ENCODE peak calls at places on chromosomes 5 and 9, in eight cellular contexts. F is cardiac fibroblast, Z is BJ, J is epithelial cell of esophagus, C is neural progenitor cell, L is colonic mucosa, H is lung, Q is foreskin fibroblast. V is an unnamed sample.

GRCh38 chr9:129059796-129060785 is 20.8 kb upstream of the DOLPP1 start:
- DNase-seq in F (no peak), Z (no peak), J (no peak), C (no peak), L (no peak), H (no peak), Q (no peak), V (no peak)

GRCh38 chr5:134149571-134150303 is 27.0 kb downstream of the SKP1 start:
- DNase-seq in F (peak), Z (no peak), J (no peak), C (no peak), L (no peak), H (peak), Q (no peak), V (no peak)

GRCh38 chr9:116157436-116158138 is 4.0 kb downstream of the PAPPA start:
- DNase-seq in F (peak), Z (no peak), J (no peak), C (peak), L (no peak), H (no peak), Q (no peak), V (no peak)

GRCh38 chr5:159010611-159011497 is 88.9 kb downstream of the EBF1 start:
- DNase-seq in F (peak), Z (no peak), J (no peak), C (no peak), L (no peak), H (no peak), Q (no peak), V (no peak)

GRCh38 chr9:133119461-133120342 is 1.3 kb downstream of the RALGDS start:
- DNase-seq in F (no peak), Z (no peak), J (peak), C (peak), L (peak), H (no peak), Q (no peak), V (no peak)

GRCh38 chr9:96376926-96377874 is 6.3 kb downstream of the SLC35D2 start:
- DNase-seq in F (peak), Z (peak), J (no peak), C (no peak), L (no peak), H (peak), Q (no peak), V (no peak)

GRCh38 chr5:172380992-172381643 is 73.2 kb downstream of the SH3PXD2B start:
- DNase-seq in F (no peak), Z (peak), J (peak), C (no peak), L (no peak), H (no peak), Q (peak), V (no peak)

GRCh38 chr5:88144219-88145040 is 124.2 kb downstream of the TMEM161B start:
- DNase-seq in F (no peak), Z (no peak), J (no peak), C (peak), L (no peak), H (no peak), Q (no peak), V (no peak)

GRCh38 chr5:96388186-96388585 is 44.9 kb downstream of the PCSK1 start:
- DNase-seq in F (peak), Z (no peak), J (no peak), C (no peak), L (no peak), H (no peak), Q (peak), V (peak)

GRCh38 chr9:127444921-127445850 is 6.0 kb downstream of the RPL12 start:
- DNase-seq in F (peak), Z (no peak), J (peak), C (no peak), L (no peak), H (no peak), Q (peak), V (no peak)

GRCh38 chr9:10248890-10249289 is 363.9 kb downstream of the PTPRD start:
- DNase-seq in F (no peak), Z (no peak), J (no peak), C (no peak), L (no peak), H (no peak), Q (no peak), V (no peak)

GRCh38 chr5:143031781-143032724 is 261.9 kb downstream of the ARHGAP26 start:
- DNase-seq in F (no peak), Z (no peak), J (no peak), C (peak), L (no peak), H (no peak), Q (no peak), V (no peak)

GRCh38 chr5:32156635-32157034 is 17.5 kb downstream of the GOLPH3 start:
- DNase-seq in F (no peak), Z (no peak), J (no peak), C (peak), L (no peak), H (no peak), Q (no peak), V (no peak)

GRCh38 chr5:126044111-126044668 is 379.0 kb upstream of the GRAMD2B start:
- DNase-seq in F (peak), Z (peak), J (peak), C (no peak), L (no peak), H (no peak), Q (no peak), V (peak)

GRCh38 chr9:37784291-37784639 is 599 bp downstream of the EXOSC3 start:
- DNase-seq in F (peak), Z (no peak), J (no peak), C (no peak), L (no peak), H (no peak), Q (no peak), V (no peak)

GRCh38 chr5:180670586-180671359 is 21.4 kb upstream of the FLT4 start:
- DNase-seq in F (peak), Z (no peak), J (peak), C (peak), L (peak), H (peak), Q (no peak), V (no peak)

GRCh38 chr9:110031511-110032173 is 176.3 kb downstream of the C9orf152 start:
- DNase-seq in F (peak), Z (no peak), J (peak), C (no peak), L (no peak), H (no peak), Q (peak), V (no peak)

GRCh38 chr5:56177134-56177533 is 56.0 kb downstream of the ANKRD55 start:
- DNase-seq in F (peak), Z (no peak), J (no peak), C (no peak), L (no peak), H (no peak), Q (no peak), V (no peak)

GRCh38 chr5:19408149-19408548 is 579.9 kb downstream of the CDH18 start:
- DNase-seq in F (no peak), Z (no peak), J (no peak), C (no peak), L (no peak), H (no peak), Q (no peak), V (no peak)

GRCh38 chr9:95477885-95478790 is 38.6 kb downstream of the PTCH1 start:
- DNase-seq in F (no peak), Z (no peak), J (no peak), C (peak), L (no peak), H (no peak), Q (no peak), V (no peak)

GRCh38 chr5:82225525-82226172 is 52.5 kb downstream of the RPS23 start:
- DNase-seq in F (peak), Z (no peak), J (peak), C (peak), L (peak), H (peak), Q (peak), V (peak)

GRCh38 chr5:159456261-159456660 is 126.0 kb upstream of the IL12B start:
- DNase-seq in F (no peak), Z (no peak), J (no peak), C (no peak), L (no peak), H (no peak), Q (no peak), V (no peak)

GRCh38 chr9:92385474-92385873 is 18.9 kb downstream of the OGN start:
- DNase-seq in F (no peak), Z (no peak), J (peak), C (no peak), L (no peak), H (no peak), Q (no peak), V (no peak)

GRCh38 chr5:151234476-151235238 is 10.8 kb upstream of the CCDC69 start:
- DNase-seq in F (peak), Z (peak), J (no peak), C (no peak), L (peak), H (peak), Q (peak), V (peak)

GRCh38 chr5:1380011-1380817 is 35.3 kb upstream of the CLPTM1L start:
- DNase-seq in F (peak), Z (no peak), J (no peak), C (peak), L (peak), H (peak), Q (peak), V (no peak)
- TF ChIP-seq CTCF in F (peak), Z (peak), J (no peak), C (peak), L (peak), H (peak), Q (peak), V (peak)

GRCh38 chr9:117643288-117643654 is 60.9 kb upstream of the TLR4 start:
- DNase-seq in F (no peak), Z (no peak), J (no peak), C (no peak), L (no peak), H (no peak), Q (no peak), V (no peak)
- H3K4me3 ChIP-seq in F (no peak), Z (no peak), J (no peak), C (no peak), L (no peak), H (no peak), Q (no peak), V (no peak)

GRCh38 chr9:6739218-6739617 is 18.6 kb upstream of the KDM4C start:
- DNase-seq in F (peak), Z (no peak), J (peak), C (no peak), L (no peak), H (no peak), Q (no peak), V (no peak)
- TF ChIP-seq CTCF in F (peak), Z (peak), J (peak), C (peak), L (no peak), H (no peak), Q (peak), V (peak)

GRCh38 chr5:141032626-141033025 is 18.5 kb upstream of the PCDHB1 start:
- DNase-seq in F (no peak), Z (no peak), J (no peak), C (no peak), L (no peak), H (no peak), Q (no peak), V (no peak)
- H3K4me3 ChIP-seq in F (no peak), Z (no peak), J (no peak), C (no peak), L (no peak), H (no peak), Q (no peak), V (no peak)

GRCh38 chr5:2754621-2755370 is 3.3 kb upstream of the IRX2 start:
- DNase-seq in F (peak), Z (no peak), J (peak), C (peak), L (no peak), H (no peak), Q (peak), V (no peak)
- TF ChIP-seq CTCF in F (no peak), Z (peak), J (no peak), C (peak), L (no peak), H (no peak), Q (no peak), V (no peak)

DNA sequence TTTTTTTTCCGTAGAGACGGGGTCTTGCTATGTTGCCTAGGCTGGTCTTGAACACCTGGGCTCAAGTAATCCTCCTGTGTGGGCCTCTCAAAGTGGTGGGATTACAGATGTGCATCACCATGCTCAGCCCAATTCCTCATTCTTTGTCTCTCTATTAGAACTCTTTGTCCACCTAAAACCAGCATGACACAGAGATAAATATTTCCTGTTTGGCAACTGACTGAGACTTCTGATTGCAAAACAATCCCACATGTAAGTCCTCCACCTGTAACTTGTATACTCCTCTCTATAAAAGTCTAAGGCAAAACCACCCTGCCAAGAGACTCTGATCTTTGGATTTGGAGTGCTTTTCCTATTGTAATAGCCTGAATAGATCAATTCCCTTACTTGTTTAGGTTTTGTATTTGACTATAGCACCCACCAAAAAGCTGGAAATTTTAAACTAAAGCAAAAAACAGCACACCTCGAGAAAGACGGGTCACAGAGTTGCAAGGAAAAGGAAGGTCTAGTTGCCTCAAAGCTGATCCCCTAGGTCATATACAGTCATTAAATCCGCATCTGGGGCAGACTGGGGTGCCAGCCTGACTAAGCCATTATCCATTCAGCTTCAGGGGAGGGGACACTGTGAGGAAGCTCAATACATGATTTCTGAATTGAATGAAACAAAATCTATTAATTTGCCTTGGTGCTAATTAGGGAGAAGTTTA is 13.5 kb upstream of the KIF27 start:
- DNase-seq in F (peak), Z (peak), J (peak), C (no peak), L (no peak), H (no peak), Q (peak), V (no peak)
- H3K4me3 ChIP-seq in F (no peak), Z (no peak), J (no peak), C (no peak), L (no peak), H (no peak), Q (no peak), V (no peak)

DNA sequence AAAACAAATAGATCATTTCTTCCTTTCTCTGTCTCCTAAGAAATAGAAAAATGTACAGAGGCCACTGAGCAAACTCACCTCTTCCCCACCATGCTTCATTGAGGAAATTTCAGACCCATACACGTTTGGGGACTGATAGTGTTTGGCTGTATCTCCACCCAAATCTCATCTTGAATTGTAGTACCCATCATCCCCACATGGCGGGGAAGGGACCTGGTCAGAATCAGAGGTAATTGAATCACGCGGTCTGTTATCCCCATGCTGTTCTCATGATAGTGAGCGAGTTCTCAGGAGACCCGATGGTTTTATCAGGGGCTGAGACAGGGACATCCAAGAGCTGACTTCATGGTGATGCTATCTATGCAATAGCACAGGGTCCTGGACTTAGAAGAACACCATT is 1655.8 kb downstream of the MAT2B start:
- DNase-seq in F (no peak), Z (no peak), J (no peak), C (peak), L (no peak), H (no peak), Q (no peak), V (no peak)
- TF ChIP-seq CTCF in F (no peak), Z (no peak), J (peak), C (peak), L (no peak), H (no peak), Q (no peak), V (peak)

GRCh38 chr5:170920196-170920595 is 58.4 kb downstream of the RANBP17 start:
- DNase-seq in F (peak), Z (no peak), J (peak), C (no peak), L (no peak), H (no peak), Q (no peak), V (no peak)

GRCh38 chr5:170923910-170924620 is 62.2 kb downstream of the RANBP17 start:
- DNase-seq in F (no peak), Z (no peak), J (peak), C (no peak), L (no peak), H (no peak), Q (no peak), V (no peak)
- H3K4me3 ChIP-seq in F (no peak), Z (no peak), J (no peak), C (no peak), L (no peak), H (no peak), Q (no peak), V (no peak)

V was measured in HFF-Myc.